ENCODE peak calls at places on chromosomes 3 and 15, in eight cellular contexts. One of them, this sample, is unnamed.
A peak's percentile ranks its signal among the peaks of the same experiment; 100 is the strongest.

GRCh38 chr3:98542623-98543022 is 10.8 kb downstream of the GPR15 start:
- DNase-seq in fibroblast of lung: no peak
- DNase-seq in right lobe of liver: no peak
- DNase-seq in heart left ventricle: no peak
- DNase-seq in AG09319: no peak
- DNase-seq in PC-9: no peak
- DNase-seq in AG04450: no peak
- DNase-seq in CD4-positive, alpha-beta T cell: no peak
- DNase-seq in this sample: no peak

GRCh38 chr15:74723754-74724334 is 1.5 kb downstream of the CYP1A1 start:
- DNase-seq in fibroblast of lung: peak; percentile 70
- DNase-seq in right lobe of liver: no peak
- DNase-seq in heart left ventricle: no peak
- DNase-seq in AG09319: peak; percentile 5
- DNase-seq in PC-9: peak; percentile 49
- DNase-seq in AG04450: no peak
- DNase-seq in CD4-positive, alpha-beta T cell: no peak
- DNase-seq in this sample: no peak

GRCh38 chr3:144067059-144067458 is 95.4 kb downstream of the DIPK2A start:
- DNase-seq in fibroblast of lung: no peak
- DNase-seq in right lobe of liver: no peak
- DNase-seq in heart left ventricle: no peak
- DNase-seq in AG09319: no peak
- DNase-seq in PC-9: no peak
- DNase-seq in AG04450: no peak
- DNase-seq in CD4-positive, alpha-beta T cell: no peak
- DNase-seq in this sample: no peak

GRCh38 chr3:27666708-27667107 is 55.4 kb downstream of the EOMES start:
- DNase-seq in fibroblast of lung: peak; percentile 78
- DNase-seq in right lobe of liver: peak; percentile 65
- DNase-seq in heart left ventricle: peak; percentile 83
- DNase-seq in AG09319: peak; percentile 79
- DNase-seq in PC-9: no peak
- DNase-seq in AG04450: peak; percentile 59
- DNase-seq in CD4-positive, alpha-beta T cell: no peak
- DNase-seq in this sample: no peak

GRCh38 chr15:63236272-63236671 is 41.1 kb upstream of the APH1B start:
- DNase-seq in fibroblast of lung: peak; percentile 89
- DNase-seq in right lobe of liver: no peak
- DNase-seq in heart left ventricle: no peak
- DNase-seq in AG09319: no peak
- DNase-seq in PC-9: no peak
- DNase-seq in AG04450: peak; percentile 49
- DNase-seq in CD4-positive, alpha-beta T cell: no peak
- DNase-seq in this sample: no peak

GRCh38 chr3:21356402-21356801 is 394.6 kb downstream of the ZNF385D start:
- DNase-seq in fibroblast of lung: peak; percentile 71
- DNase-seq in right lobe of liver: no peak
- DNase-seq in heart left ventricle: no peak
- DNase-seq in AG09319: no peak
- DNase-seq in PC-9: no peak
- DNase-seq in AG04450: no peak
- DNase-seq in CD4-positive, alpha-beta T cell: no peak
- DNase-seq in this sample: no peak

GRCh38 chr15:60557157-60557556 is 78.2 kb upstream of the ICE2 start:
- DNase-seq in fibroblast of lung: no peak
- DNase-seq in right lobe of liver: no peak
- DNase-seq in heart left ventricle: no peak
- DNase-seq in AG09319: no peak
- DNase-seq in PC-9: no peak
- DNase-seq in AG04450: no peak
- DNase-seq in CD4-positive, alpha-beta T cell: no peak
- DNase-seq in this sample: no peak

GRCh38 chr3:59644479-59645075 is 594.8 kb upstream of the CFAP20DC start:
- DNase-seq in fibroblast of lung: no peak
- DNase-seq in right lobe of liver: no peak
- DNase-seq in heart left ventricle: no peak
- DNase-seq in AG09319: no peak
- DNase-seq in PC-9: no peak
- DNase-seq in AG04450: no peak
- DNase-seq in CD4-positive, alpha-beta T cell: no peak
- DNase-seq in this sample: no peak

DNA sequence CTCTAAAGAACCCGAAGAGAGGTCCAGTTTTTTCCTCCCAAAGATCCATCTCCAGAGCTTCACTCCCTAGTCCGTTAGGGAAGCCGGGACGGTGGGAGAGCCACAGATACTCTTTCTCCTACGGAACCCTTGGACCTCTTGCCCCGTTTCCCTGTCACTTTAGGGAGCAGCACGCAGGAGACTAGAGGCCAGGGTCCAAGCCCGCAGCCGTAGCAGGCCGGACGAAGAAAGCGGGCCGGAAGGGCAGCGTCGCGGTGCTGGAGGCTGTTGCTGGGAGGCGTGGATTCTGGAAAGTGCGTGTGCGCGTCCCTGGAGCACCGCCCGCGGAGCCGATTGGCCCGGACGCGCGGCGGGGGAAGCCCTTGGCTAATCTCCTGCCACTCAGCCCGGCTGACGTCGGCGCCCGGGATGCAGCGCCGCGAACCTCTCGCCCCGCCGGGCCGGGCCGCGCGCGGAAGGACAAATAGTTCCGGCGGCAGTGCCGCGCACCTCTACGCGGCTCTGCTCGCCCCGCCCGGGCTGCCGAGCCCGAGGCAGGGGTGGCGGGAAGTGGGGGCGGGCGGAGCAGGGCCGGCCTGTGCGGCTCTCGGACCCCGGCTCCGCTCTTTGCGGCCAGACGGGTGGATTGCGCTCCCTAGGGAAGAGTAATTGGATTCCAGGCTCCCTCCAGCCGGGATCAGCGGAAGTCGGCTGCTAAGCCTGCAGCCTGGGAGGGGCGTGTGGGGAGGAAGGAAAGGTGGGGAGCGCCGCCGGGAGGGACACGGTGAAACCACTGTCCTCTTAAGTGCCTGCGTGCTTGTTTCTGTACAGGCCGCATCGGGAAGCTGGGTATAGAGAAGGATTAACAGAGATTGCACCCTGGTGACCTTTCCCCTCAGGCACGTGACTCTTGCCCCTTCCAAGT is 31.3 kb upstream of the TCF12 start:
- DNase-seq in fibroblast of lung: peak; percentile 98
- DNase-seq in right lobe of liver: peak; percentile 96
- DNase-seq in heart left ventricle: peak; percentile 97
- DNase-seq in AG09319: peak; percentile 95
- DNase-seq in PC-9: peak; percentile 66
- DNase-seq in AG04450: peak; percentile 89
- DNase-seq in CD4-positive, alpha-beta T cell: peak; percentile 61
- DNase-seq in this sample: peak; percentile 87
- TF ChIP-seq CTCF in fibroblast of lung: peak; percentile 1
- TF ChIP-seq CTCF in right lobe of liver: no peak
- TF ChIP-seq CTCF in heart left ventricle: no peak
- TF ChIP-seq CTCF in AG09319: peak; percentile 16
- TF ChIP-seq CTCF in PC-9: no peak
- TF ChIP-seq CTCF in AG04450: peak; percentile 18
- TF ChIP-seq CTCF in CD4-positive, alpha-beta T cell: no peak
- TF ChIP-seq CTCF in this sample: no peak

GRCh38 chr3:10303105-10303504 is 10.4 kb upstream of the GHRL start:
- DNase-seq in fibroblast of lung: no peak
- DNase-seq in right lobe of liver: no peak
- DNase-seq in heart left ventricle: no peak
- DNase-seq in AG09319: no peak
- DNase-seq in PC-9: no peak
- DNase-seq in AG04450: no peak
- DNase-seq in CD4-positive, alpha-beta T cell: no peak
- DNase-seq in this sample: no peak

GRCh38 chr3:10303785-10304184 is 11.0 kb upstream of the GHRL start:
- DNase-seq in fibroblast of lung: no peak
- DNase-seq in right lobe of liver: no peak
- DNase-seq in heart left ventricle: no peak
- DNase-seq in AG09319: no peak
- DNase-seq in PC-9: no peak
- DNase-seq in AG04450: no peak
- DNase-seq in CD4-positive, alpha-beta T cell: no peak
- DNase-seq in this sample: no peak

GRCh38 chr3:10305331-10305902 is 12.7 kb upstream of the GHRL start:
- DNase-seq in fibroblast of lung: no peak
- DNase-seq in right lobe of liver: no peak
- DNase-seq in heart left ventricle: no peak
- DNase-seq in AG09319: no peak
- DNase-seq in PC-9: no peak
- DNase-seq in AG04450: no peak
- DNase-seq in CD4-positive, alpha-beta T cell: no peak
- DNase-seq in this sample: no peak

GRCh38 chr3:10306156-10306555 is 13.4 kb upstream of the GHRL start:
- DNase-seq in fibroblast of lung: no peak
- DNase-seq in right lobe of liver: no peak
- DNase-seq in heart left ventricle: no peak
- DNase-seq in AG09319: no peak
- DNase-seq in PC-9: no peak
- DNase-seq in AG04450: no peak
- DNase-seq in CD4-positive, alpha-beta T cell: no peak
- DNase-seq in this sample: no peak

DNA sequence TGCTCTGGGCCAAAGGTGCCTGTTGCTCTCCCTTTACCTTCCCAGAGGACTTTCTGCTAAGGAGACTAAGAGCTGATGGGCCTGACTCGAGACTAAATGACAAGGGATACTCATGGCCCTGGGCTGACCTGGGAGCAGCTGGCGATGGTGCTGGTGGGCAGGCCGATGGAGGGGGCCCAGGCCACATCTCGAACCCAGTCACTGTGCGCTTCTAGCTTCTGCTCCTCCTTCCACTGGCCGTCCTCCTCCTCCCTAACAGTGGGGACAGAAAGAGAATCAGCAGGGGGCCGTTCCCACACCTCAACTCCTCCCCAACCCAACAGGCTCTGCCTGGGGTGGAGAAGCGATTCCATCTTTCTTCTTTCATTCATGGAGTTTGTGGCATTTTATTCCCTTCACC is 12.2 kb upstream of the GHRL start:
- DNase-seq in fibroblast of lung: no peak
- DNase-seq in right lobe of liver: no peak
- DNase-seq in heart left ventricle: no peak
- DNase-seq in AG09319: no peak
- DNase-seq in PC-9: no peak
- DNase-seq in AG04450: no peak
- DNase-seq in CD4-positive, alpha-beta T cell: no peak
- DNase-seq in this sample: no peak
- TF ChIP-seq CTCF in fibroblast of lung: no peak
- TF ChIP-seq CTCF in right lobe of liver: no peak
- TF ChIP-seq CTCF in heart left ventricle: no peak
- TF ChIP-seq CTCF in AG09319: no peak
- TF ChIP-seq CTCF in PC-9: no peak
- TF ChIP-seq CTCF in AG04450: no peak
- TF ChIP-seq CTCF in CD4-positive, alpha-beta T cell: no peak
- TF ChIP-seq CTCF in this sample: no peak

DNA sequence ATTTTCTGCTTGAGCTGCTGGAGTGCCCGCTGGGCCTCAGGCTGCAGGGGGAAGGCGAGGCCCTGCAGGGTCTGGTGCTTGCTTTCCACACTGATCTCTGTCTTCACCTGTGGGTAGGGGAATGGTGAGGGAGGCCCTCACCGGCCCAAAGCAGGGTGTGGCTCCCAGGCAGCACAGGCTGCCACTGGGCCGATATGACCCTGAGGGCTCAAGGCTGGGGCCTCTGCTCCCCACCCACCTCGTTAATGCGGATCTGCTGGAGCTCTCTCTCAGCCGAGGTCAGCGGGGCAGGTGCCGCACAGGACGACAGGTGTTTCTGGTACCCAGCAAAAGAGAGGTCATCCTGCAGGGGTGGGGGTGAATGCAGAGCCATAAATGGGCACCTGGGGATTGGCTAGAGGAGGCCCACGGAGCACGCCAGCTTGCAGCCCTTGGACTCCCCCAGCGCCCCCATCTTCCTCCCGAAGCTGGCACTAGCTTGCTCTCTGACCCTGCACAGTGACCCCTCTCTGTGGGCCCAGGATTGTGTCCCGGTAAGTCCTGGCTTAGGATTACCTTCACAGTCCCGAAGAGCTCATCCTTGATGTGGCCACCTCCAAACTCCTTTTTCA is 5.5 kb upstream of the TLR9 start:
- DNase-seq in fibroblast of lung: no peak
- DNase-seq in right lobe of liver: no peak
- DNase-seq in heart left ventricle: no peak
- DNase-seq in AG09319: no peak
- DNase-seq in PC-9: no peak
- DNase-seq in AG04450: no peak
- DNase-seq in CD4-positive, alpha-beta T cell: no peak
- DNase-seq in this sample: no peak
- TF ChIP-seq CTCF in fibroblast of lung: no peak
- TF ChIP-seq CTCF in right lobe of liver: no peak
- TF ChIP-seq CTCF in heart left ventricle: no peak
- TF ChIP-seq CTCF in AG09319: no peak
- TF ChIP-seq CTCF in PC-9: no peak
- TF ChIP-seq CTCF in AG04450: no peak
- TF ChIP-seq CTCF in CD4-positive, alpha-beta T cell: no peak
- TF ChIP-seq CTCF in this sample: no peak

GRCh38 chr15:90231028-90232017 is 2.4 kb downstream of the CIB1 start:
- DNase-seq in fibroblast of lung: no peak
- DNase-seq in right lobe of liver: no peak
- DNase-seq in heart left ventricle: no peak
- DNase-seq in AG09319: no peak
- DNase-seq in PC-9: no peak
- DNase-seq in AG04450: no peak
- DNase-seq in CD4-positive, alpha-beta T cell: peak; percentile 81
- DNase-seq in this sample: no peak

GRCh38 chr15:90232196-90232595 is 1.5 kb downstream of the CIB1 start:
- DNase-seq in fibroblast of lung: no peak
- DNase-seq in right lobe of liver: no peak
- DNase-seq in heart left ventricle: no peak
- DNase-seq in AG09319: no peak
- DNase-seq in PC-9: peak; percentile 52
- DNase-seq in AG04450: no peak
- DNase-seq in CD4-positive, alpha-beta T cell: no peak
- DNase-seq in this sample: no peak

GRCh38 chr15:90234519-90234988 is 545 bp downstream of the GDPGP1 start:
- DNase-seq in fibroblast of lung: peak; percentile 19
- DNase-seq in right lobe of liver: no peak
- DNase-seq in heart left ventricle: no peak
- DNase-seq in AG09319: no peak
- DNase-seq in PC-9: no peak
- DNase-seq in AG04450: no peak
- DNase-seq in CD4-positive, alpha-beta T cell: no peak
- DNase-seq in this sample: no peak

GRCh38 chr15:90232941-90233700 is 620 bp downstream of the CIB1 start:
- DNase-seq in fibroblast of lung: peak; percentile 42
- DNase-seq in right lobe of liver: peak; percentile 89
- DNase-seq in heart left ventricle: peak; percentile 63
- DNase-seq in AG09319: no peak
- DNase-seq in PC-9: peak; percentile 68
- DNase-seq in AG04450: no peak
- DNase-seq in CD4-positive, alpha-beta T cell: peak; percentile 21
- DNase-seq in this sample: no peak

DNA sequence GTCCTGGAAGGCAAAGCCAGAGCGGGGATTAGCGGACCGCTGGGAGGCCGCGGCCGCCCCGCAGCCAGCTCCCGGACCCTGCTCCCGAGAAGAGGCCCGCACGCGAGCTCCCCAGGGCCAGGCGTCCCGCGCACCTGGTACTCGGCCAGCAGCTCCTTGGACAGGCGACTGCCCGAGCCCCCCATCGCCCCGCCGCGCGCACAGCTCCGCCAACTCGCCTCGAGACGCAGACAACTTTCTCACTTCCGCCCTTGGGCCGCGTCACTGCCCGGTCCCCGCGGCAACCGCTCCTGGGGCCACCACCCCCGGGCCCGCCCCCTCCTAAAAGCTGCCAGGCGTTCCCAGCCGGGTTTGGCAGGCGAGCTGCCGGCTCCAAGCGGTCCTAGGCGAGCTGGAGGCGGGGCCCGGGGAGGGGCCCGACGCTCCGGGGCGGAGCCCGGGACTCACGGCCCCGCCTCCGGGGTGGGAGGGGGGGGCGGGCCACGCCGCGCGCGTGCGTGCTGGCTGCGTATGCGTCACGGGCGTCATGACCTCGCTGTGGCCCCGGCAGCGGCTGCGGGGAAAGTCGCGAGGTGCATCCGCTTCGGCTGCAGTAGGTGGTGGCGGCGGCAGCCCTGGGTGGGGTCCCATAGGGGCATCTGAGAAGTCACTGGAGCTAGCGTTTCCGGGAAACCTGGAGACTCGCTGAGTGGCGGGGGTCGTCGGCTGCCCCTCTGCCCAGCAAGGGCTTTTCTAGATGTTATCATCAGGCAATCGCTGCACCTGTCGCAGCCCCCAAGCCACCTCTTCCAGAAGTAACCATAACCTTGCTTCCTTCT is at the start of the genes CIB1 and GDPGP1:
- DNase-seq in fibroblast of lung: peak; percentile 94
- DNase-seq in right lobe of liver: peak; percentile 99
- DNase-seq in heart left ventricle: peak; percentile 98
- DNase-seq in AG09319: peak; percentile 93
- DNase-seq in PC-9: peak; percentile 87
- DNase-seq in AG04450: peak; percentile 81
- DNase-seq in CD4-positive, alpha-beta T cell: peak; percentile 93
- DNase-seq in this sample: peak; percentile 85
- TF ChIP-seq CTCF in fibroblast of lung: no peak
- TF ChIP-seq CTCF in right lobe of liver: no peak
- TF ChIP-seq CTCF in heart left ventricle: no peak
- TF ChIP-seq CTCF in AG09319: no peak
- TF ChIP-seq CTCF in PC-9: no peak
- TF ChIP-seq CTCF in AG04450: no peak
- TF ChIP-seq CTCF in CD4-positive, alpha-beta T cell: no peak
- TF ChIP-seq CTCF in this sample: peak; percentile 1